ENCODE peak calls at places on chromosome 10, in eight cellular contexts. T is heart right ventricle, M is choroid plexus epithelial cell, E is stomach, A is GM12878, X is lung, I is adrenal gland, Y is cardiac muscle cell. O is an unnamed sample.

GRCh38 chr10:31977440-31978157 is 49.0 kb upstream of the ARHGAP12 start:
- DNase-seq in I (no peak), E (no peak), A (no peak), Y (peak), T (no peak), X (no peak), M (peak), O (peak)

GRCh38 chr10:77073066-77073960 is 564.3 kb downstream of the KCNMA1 start:
- DNase-seq in M (peak), A (no peak), T (peak), E (no peak), I (peak), Y (peak), X (no peak), O (no peak)

GRCh38 chr10:72340510-72340895 is 14.2 kb downstream of the DNAJB12 start:
- DNase-seq in M (peak), I (peak), E (peak), X (peak), A (no peak), Y (peak), T (peak), O (peak)

GRCh38 chr10:73494877-73495225 is 973 bp downstream of the PPP3CB start:
- DNase-seq in X (no peak), I (no peak), T (no peak), E (no peak), M (peak), A (no peak), Y (peak), O (no peak)

GRCh38 chr10:79026341-79026761 is 42.4 kb upstream of the ZMIZ1 start:
- DNase-seq in A (no peak), M (no peak), Y (no peak), T (no peak), E (no peak), I (no peak), X (no peak), O (no peak)

GRCh38 chr10:17003151-17003550 is 126.5 kb downstream of the CUBN start:
- DNase-seq in T (no peak), M (peak), E (no peak), I (no peak), Y (peak), A (no peak), X (no peak), O (no peak)

GRCh38 chr10:118290471-118290995 is 51.6 kb downstream of the FAM204A start:
- DNase-seq in T (no peak), Y (no peak), X (no peak), E (no peak), I (no peak), M (no peak), A (no peak), O (no peak)

GRCh38 chr10:120506674-120507073 is 49.6 kb downstream of the PLPP4 start:
- DNase-seq in I (no peak), T (no peak), Y (no peak), M (peak), X (no peak), E (no peak), A (no peak), O (no peak)

GRCh38 chr10:94211187-94211529 is 151.6 kb downstream of the NOC3L start:
- DNase-seq in T (no peak), A (no peak), Y (no peak), E (no peak), I (no peak), M (no peak), X (no peak), O (no peak)

GRCh38 chr10:86964061-86964846 is 4.0 kb upstream of the ADIRF start:
- DNase-seq in A (no peak), I (peak), M (no peak), X (no peak), Y (no peak), T (no peak), E (peak), O (no peak)

GRCh38 chr10:105914432-105914831 is 1250.1 kb downstream of the SORCS1 start:
- DNase-seq in X (no peak), I (no peak), A (no peak), E (no peak), M (no peak), Y (no peak), T (no peak), O (no peak)

GRCh38 chr10:129812398-129812797 is 151.7 kb downstream of the EBF3 start:
- DNase-seq in A (no peak), X (no peak), Y (no peak), I (no peak), T (no peak), M (no peak), E (no peak), O (no peak)

GRCh38 chr10:16856567-16856966 is 39.3 kb upstream of the RSU1 start:
- DNase-seq in X (no peak), Y (peak), T (no peak), M (peak), E (no peak), A (no peak), I (no peak), O (no peak)

GRCh38 chr10:44578271-44578670 is 193.4 kb upstream of the CXCL12 start:
- DNase-seq in Y (no peak), T (no peak), X (no peak), I (no peak), E (no peak), M (no peak), A (no peak), O (no peak)

GRCh38 chr10:38157270-38157685 is 63.1 kb downstream of the ZNF37A start:
- DNase-seq in I (no peak), M (no peak), X (no peak), T (no peak), Y (no peak), E (no peak), A (no peak), O (no peak)

GRCh38 chr10:98664329-98665042 is 217.8 kb upstream of the HPS1 start:
- DNase-seq in I (peak), Y (peak), T (no peak), E (no peak), X (no peak), M (peak), A (peak), O (peak)

GRCh38 chr10:69418052-69418752 is 1.5 kb upstream of the TACR2 start:
- DNase-seq in E (no peak), A (no peak), X (no peak), M (no peak), T (no peak), Y (no peak), I (no peak), O (no peak)

GRCh38 chr10:120715214-120715613 is 135.9 kb upstream of the WDR11 start:
- DNase-seq in X (no peak), Y (no peak), T (no peak), M (no peak), E (no peak), A (no peak), I (no peak), O (no peak)

GRCh38 chr10:113069595-113069994 is 119.5 kb downstream of the TCF7L2 start:
- DNase-seq in T (no peak), A (no peak), I (no peak), Y (peak), E (no peak), X (no peak), M (peak), O (no peak)

GRCh38 chr10:60314306-60314940 is 75.3 kb downstream of the ANK3 start:
- DNase-seq in E (no peak), A (no peak), M (peak), X (no peak), I (no peak), Y (peak), T (no peak), O (no peak)

GRCh38 chr10:18282094-18282493 is 141.9 kb downstream of the CACNB2 start:
- DNase-seq in T (no peak), X (no peak), Y (no peak), A (no peak), M (no peak), I (no peak), E (no peak), O (no peak)

GRCh38 chr10:44827431-44828006 is 83.6 kb upstream of the TMEM72 start:
- DNase-seq in A (no peak), X (peak), E (no peak), I (no peak), Y (no peak), M (peak), T (peak), O (no peak)

GRCh38 chr10:102287991-102288390 is 42.7 kb downstream of the GBF1 start:
- DNase-seq in I (no peak), X (no peak), T (no peak), Y (no peak), M (no peak), A (no peak), E (no peak), O (no peak)

GRCh38 chr10:60942604-60943269 is 1.2 kb downstream of the RHOBTB1 start:
- DNase-seq in E (peak), A (no peak), T (peak), X (peak), I (peak), Y (peak), M (peak), O (peak)

DNA sequence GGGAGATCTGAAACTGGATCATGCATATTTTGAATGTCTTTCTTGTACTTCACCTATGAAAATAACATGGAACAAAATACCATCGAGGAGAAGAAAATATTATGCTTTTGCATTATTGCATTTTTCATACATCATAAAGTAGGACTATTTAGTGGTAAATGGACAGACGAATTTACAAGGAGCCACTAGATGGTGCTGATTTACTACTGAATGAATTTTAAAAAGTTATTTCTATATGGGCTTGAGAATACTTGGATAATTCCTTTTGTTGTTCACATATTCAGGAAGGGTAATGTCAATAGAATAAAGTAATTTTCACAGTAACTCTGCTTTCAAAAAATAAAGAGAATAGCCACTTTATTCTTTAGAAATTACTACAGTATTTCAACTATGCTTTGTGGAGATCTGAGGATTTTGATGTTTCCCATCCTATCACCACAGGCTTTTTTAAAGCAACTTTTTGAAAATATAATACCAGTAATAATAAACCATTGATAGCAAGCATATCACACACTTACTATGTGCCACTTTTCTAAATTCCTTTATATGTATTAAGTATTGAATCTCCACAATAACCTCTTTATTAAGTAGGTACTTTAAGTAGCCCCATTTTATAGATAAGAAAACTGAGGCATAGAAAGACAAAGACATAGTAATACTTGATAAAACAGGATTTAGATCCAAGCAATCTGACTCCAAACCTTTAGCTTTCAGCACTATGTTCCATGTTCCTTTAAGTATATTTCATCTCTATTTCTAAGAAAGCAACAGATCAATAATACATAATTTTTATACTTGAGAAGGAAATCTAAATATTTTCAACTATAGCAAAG is 38.6 kb downstream of the NEBL start:
- DNase-seq in M (peak), E (no peak), X (no peak), A (no peak), T (no peak), Y (peak), I (no peak), O (peak)
- TF ChIP-seq CTCF in M (peak), E (peak), X (no peak), A (no peak), T (peak), Y (peak), I (peak), O (peak)

GRCh38 chr10:8049874-8050560 is 4.5 kb upstream of the GATA3 start:
- DNase-seq in E (no peak), Y (no peak), M (no peak), A (no peak), T (no peak), I (no peak), X (no peak), O (no peak)

GRCh38 chr10:8052344-8052969 is 2.0 kb upstream of the GATA3 start:
- DNase-seq in M (no peak), A (no peak), E (no peak), T (no peak), Y (no peak), I (no peak), X (no peak), O (no peak)

GRCh38 chr10:8051851-8052257 is 2.6 kb upstream of the GATA3 start:
- DNase-seq in M (no peak), Y (no peak), X (no peak), I (no peak), T (no peak), E (no peak), A (no peak), O (no peak)

GRCh38 chr10:8050561-8051108 is 3.9 kb upstream of the GATA3 start:
- DNase-seq in A (no peak), E (peak), Y (peak), I (no peak), M (peak), T (no peak), X (no peak), O (no peak)

DNA sequence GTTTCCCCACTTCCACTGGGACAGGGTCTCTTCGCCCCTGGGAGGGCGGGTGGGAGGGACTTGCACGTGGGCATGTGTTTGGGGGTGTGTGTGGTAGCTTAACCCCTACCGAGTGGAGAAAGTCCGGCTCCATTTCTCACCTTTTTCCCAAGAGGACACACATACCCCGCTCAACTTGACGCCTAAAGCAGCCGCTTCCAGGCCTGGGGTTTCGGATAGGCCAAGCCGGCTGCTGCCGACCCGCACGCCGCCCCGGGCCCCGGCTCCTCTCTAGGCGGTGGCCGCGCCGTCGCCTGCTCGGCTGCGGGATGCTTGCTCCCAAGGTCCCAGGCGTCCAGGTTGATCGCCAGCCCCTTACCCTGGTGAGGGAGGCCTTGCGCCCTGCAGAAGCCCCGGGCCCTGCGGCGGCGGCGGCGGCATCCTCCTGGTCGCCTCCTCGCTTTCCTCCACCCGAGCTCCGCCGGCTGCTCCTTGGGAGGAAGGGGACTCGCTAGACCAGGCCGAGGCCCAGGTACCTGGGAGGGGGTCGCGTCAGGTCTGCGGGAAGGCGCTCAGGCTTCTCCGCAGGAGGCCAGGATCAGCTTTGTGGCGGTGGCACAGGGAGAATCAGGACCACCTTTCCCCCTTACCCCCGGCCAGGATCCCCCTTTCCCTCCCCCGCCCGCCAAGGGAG is 3.2 kb upstream of the GATA3 start:
- DNase-seq in E (no peak), X (no peak), Y (no peak), T (no peak), M (no peak), A (no peak), I (no peak), O (no peak)
- H3K4me3 ChIP-seq in E (peak), X (no peak), Y (peak), T (peak), M (no peak), A (no peak), I (peak), O (no peak)

GRCh38 chr10:125836746-125837145 is 13.4 kb downstream of the BCCIP start:
- DNase-seq in E (no peak), X (no peak), Y (no peak), T (no peak), M (no peak), A (no peak), I (no peak), O (no peak)
- TF ChIP-seq CTCF in E (no peak), X (no peak), Y (no peak), T (no peak), M (no peak), A (no peak), I (no peak), O (no peak)

DNA sequence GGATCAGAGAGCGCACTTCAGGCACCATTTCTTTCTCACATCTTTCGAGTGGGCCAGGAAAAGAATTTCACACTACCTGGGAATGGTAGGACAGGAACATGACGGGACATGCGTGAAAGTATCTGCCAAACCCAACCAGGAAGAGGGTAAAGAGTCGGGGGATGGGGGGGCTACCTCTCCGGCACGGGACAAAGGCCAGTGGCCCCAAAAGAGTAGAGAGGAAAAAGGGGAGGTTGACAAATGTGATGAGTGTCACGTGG is 830 bp upstream of the BEND7 start:
- DNase-seq in Y (no peak), I (no peak), T (no peak), E (no peak), X (no peak), M (no peak), A (no peak), O (no peak)
- H3K4me3 ChIP-seq in Y (no peak), I (peak), T (peak), E (peak), X (peak), M (no peak), A (no peak), O (no peak)

GRCh38 chr10:74991435-74991834 is 120.0 kb upstream of the SAMD8 start:
- DNase-seq in A (no peak), E (no peak), I (no peak), X (no peak), Y (peak), T (no peak), M (peak), O (peak)
- TF ChIP-seq CTCF in A (peak), E (peak), I (peak), X (no peak), Y (peak), T (no peak), M (peak), O (peak)

GRCh38 chr10:100707261-100707848 is 38.0 kb upstream of the PAX2 start:
- DNase-seq in X (no peak), Y (no peak), A (no peak), I (no peak), M (no peak), T (no peak), E (no peak), O (no peak)

GRCh38 chr10:100709146-100709545 is 36.2 kb upstream of the PAX2 start:
- DNase-seq in E (no peak), A (no peak), X (no peak), Y (no peak), I (no peak), T (no peak), M (no peak), O (no peak)

GRCh38 chr10:100713049-100713858 is 32.1 kb upstream of the PAX2 start:
- DNase-seq in I (no peak), Y (peak), E (no peak), M (no peak), A (no peak), X (no peak), T (no peak), O (no peak)

GRCh38 chr10:100710151-100710871 is 35.1 kb upstream of the PAX2 start:
- DNase-seq in E (no peak), I (peak), Y (peak), T (no peak), M (no peak), X (no peak), A (no peak), O (no peak)

GRCh38 chr10:100709655-100710054 is 35.7 kb upstream of the PAX2 start:
- DNase-seq in I (no peak), E (no peak), Y (no peak), T (no peak), X (no peak), A (no peak), M (no peak), O (no peak)
- H3K4me3 ChIP-seq in I (peak), E (peak), Y (peak), T (no peak), X (no peak), A (no peak), M (no peak), O (no peak)

O was measured in GM12865.